ENCODE peak calls at places on chromosomes 1 and 21, in four cellular contexts. D is mesothelial cell of epicardium, P is bronchial epithelial cell, I is H1. Y is an unnamed sample.

GRCh38 chr1:207822602-207823451 is 71.0 kb downstream of the CD46 start:
- DNase-seq in I (no peak), D (no peak), P (no peak), Y (peak)

GRCh38 chr1:53468374-53468773 is 9.2 kb downstream of the DMRTB1 start:
- DNase-seq in I (no peak), D (no peak), P (no peak), Y (no peak)

GRCh38 chr21:44425307-44425894 is 29.9 kb upstream of the LRRC3 start:
- DNase-seq in D (peak), I (no peak), P (no peak), Y (no peak)

GRCh38 chr1:72526926-72527325 is 244.6 kb upstream of the NEGR1 start:
- DNase-seq in P (peak), I (no peak), D (no peak), Y (no peak)

GRCh38 chr1:22884806-22885559 is 87.7 kb downstream of the LACTBL1 start:
- DNase-seq in I (no peak), P (no peak), D (no peak), Y (no peak)

GRCh38 chr21:15692711-15693110 is 37.1 kb upstream of the USP25 start:
- DNase-seq in D (no peak), I (no peak), P (no peak), Y (no peak)

GRCh38 chr1:77489910-77490309 is 192.5 kb downstream of the ZZZ3 start:
- DNase-seq in D (no peak), P (no peak), I (no peak), Y (no peak)

GRCh38 chr1:25040122-25040685 is 110.1 kb upstream of the RUNX3 start:
- DNase-seq in P (no peak), I (no peak), D (no peak), Y (no peak)

GRCh38 chr1:91500756-91501526 is at the start of gene CDC7:
- DNase-seq in I (peak), P (peak), D (peak), Y (peak)

GRCh38 chr1:1162597-1163537 is 10.8 kb upstream of the TTLL10 start:
- DNase-seq in D (no peak), I (no peak), P (peak), Y (peak)

GRCh38 chr1:193448682-193449461 is 262.5 kb upstream of the B3GALT2 start:
- DNase-seq in I (no peak), D (no peak), P (no peak), Y (no peak)

GRCh38 chr1:206975313-206975712 is 5.1 kb upstream of the FCAMR start:
- DNase-seq in D (no peak), P (peak), I (no peak), Y (no peak)

GRCh38 chr1:151553659-151554058 is 13.6 kb downstream of the TUFT1 start:
- DNase-seq in P (no peak), I (no peak), D (no peak), Y (no peak)

GRCh38 chr1:52602328-52603300 is at the start of gene GPX7:
- DNase-seq in I (no peak), D (peak), P (no peak), Y (peak)

GRCh38 chr1:162541619-162542141 is 19.8 kb upstream of the UAP1 start:
- DNase-seq in P (peak), D (no peak), I (no peak), Y (peak)

GRCh38 chr1:174726167-174726879 is 273.4 kb upstream of the CACYBP start:
- DNase-seq in D (no peak), I (no peak), P (peak), Y (peak)

GRCh38 chr1:33088119-33088906 is 7.4 kb downstream of the AZIN2 start:
- DNase-seq in P (peak), I (no peak), D (no peak), Y (peak)

GRCh38 chr1:70922196-70922595 is 125.4 kb downstream of the PTGER3 start:
- DNase-seq in P (no peak), I (no peak), D (no peak), Y (no peak)

GRCh38 chr1:222454196-222454595 is 93.7 kb downstream of the HHIPL2 start:
- DNase-seq in I (no peak), D (no peak), P (no peak), Y (no peak)

GRCh38 chr1:212858461-212859265 is 588 bp downstream of the FLVCR1 start:
- DNase-seq in P (peak), I (no peak), D (no peak), Y (peak)

GRCh38 chr1:73998348-73998959 is 199.5 kb downstream of the LRRIQ3 start:
- DNase-seq in D (no peak), I (no peak), P (peak), Y (peak)

DNA sequence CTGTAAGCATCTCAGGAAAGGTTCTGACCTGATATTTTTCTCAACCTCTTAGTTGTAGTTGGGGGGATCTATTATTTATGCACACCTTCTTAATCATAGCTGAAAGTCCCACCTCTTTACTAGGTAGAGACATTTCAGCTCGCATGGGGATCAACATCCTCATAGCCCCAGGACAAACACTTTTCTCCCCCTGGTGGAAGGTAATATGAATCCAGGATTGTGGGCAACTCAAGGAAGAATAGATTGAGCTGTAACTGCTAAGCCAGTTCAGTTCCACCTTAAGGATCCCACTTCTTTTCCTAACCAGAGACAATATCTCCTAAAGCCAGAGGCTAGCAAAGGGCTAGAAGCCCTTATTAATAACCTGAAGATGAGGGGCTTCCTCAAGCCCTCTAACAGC is 25.4 kb upstream of the SMYD3 start:
- DNase-seq in D (no peak), I (no peak), P (no peak), Y (no peak)
- TF ChIP-seq CTCF in D (no peak), I (peak), P (no peak), Y (no peak)

GRCh38 chr1:64499966-64500365 is 30.0 kb downstream of the CACHD1 start:
- DNase-seq in P (peak), D (no peak), I (no peak), Y (peak)
- TF ChIP-seq CTCF in P (no peak), D (no peak), I (peak), Y (no peak)

GRCh38 chr1:117676615-117677130 is 70.8 kb downstream of the TENT5C start:
- DNase-seq in D (no peak), P (no peak), I (no peak), Y (no peak)

GRCh38 chr1:117673405-117673804 is 67.6 kb downstream of the TENT5C start:
- DNase-seq in I (no peak), D (no peak), P (peak), Y (peak)

GRCh38 chr1:117672756-117673155 is 66.9 kb downstream of the TENT5C start:
- DNase-seq in I (no peak), D (no peak), P (no peak), Y (no peak)

GRCh38 chr1:117675907-117676430 is 70.1 kb downstream of the TENT5C start:
- DNase-seq in I (no peak), D (no peak), P (no peak), Y (no peak)

DNA sequence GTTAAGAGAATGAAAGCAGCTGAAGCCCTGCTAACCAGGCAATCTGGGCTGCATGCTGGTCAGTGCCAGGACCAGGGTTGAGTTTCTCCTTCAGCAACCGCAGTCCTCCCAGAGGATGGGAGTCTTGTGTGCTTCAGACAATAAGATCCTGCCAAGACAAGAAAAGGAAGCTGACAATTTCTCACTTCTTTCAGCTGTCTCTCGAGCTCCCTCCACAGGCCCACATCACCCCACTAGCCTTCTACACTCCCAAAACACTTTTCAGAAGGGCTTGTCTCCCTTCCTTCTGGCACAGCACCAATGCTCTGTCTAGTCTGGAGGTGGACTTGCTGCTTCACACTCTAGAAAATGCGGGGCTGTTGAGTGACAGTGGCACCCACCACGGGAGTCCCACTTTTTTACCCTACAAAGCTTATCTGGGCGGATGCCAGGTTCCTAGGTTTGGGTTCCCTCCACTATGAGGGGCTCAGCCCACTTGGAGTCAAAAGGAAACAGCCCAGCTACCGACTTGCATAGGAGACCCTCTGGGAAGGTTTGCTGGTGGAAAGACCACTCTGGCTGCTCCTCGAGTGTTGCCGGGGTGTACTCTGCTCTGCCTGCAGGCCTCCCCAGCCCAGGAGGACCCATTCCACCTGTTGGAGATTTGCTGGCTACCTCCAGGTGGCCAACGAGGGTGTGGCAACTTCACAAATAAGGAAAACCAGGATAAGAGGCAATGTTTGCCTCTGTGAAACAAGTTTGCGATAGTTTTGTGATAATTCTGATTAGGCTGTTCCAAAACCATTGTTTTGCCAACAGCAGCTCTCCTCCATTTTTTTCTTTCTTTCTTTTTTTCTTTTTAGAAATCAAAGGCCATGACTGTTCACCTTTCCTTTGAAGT is 68.9 kb downstream of the TENT5C start:
- DNase-seq in P (peak), I (no peak), D (no peak), Y (peak)
- TF ChIP-seq CTCF in P (peak), I (peak), D (no peak), Y (peak)

DNA sequence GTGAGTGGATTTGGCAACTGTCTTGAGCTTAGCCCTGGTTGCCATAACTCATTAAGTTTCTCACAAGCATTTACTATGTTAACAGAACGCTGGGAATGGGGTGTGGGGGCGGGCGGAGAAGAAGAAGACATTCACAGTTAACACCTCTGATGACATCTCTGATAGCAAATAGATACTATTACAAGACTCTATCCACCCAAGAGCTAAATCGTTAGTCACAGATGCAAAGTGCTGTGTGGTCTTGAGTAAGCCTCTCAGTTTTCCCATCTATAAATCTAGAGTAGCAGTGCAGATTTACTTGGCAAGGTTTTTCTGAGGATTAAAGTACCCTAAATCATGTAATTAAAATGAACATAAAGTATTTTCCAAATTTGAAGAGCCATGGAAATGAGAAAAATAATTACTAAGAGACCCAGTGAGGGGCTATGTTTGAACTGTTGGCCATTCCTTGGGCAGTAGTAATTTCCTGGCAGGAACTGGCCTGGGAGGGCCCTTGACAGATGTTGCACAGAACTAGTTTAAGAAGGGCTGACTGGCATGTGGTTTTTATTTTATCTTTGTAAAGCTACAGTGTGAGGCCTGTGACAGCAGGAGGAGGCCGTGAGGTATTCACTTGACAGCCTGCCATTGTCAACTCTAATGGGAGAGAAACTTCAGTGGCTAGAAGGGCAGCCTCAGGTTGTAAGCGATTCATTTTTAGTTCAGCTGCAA is 58.7 kb upstream of the APOBEC4 start:
- DNase-seq in I (no peak), D (no peak), P (no peak), Y (no peak)
- TF ChIP-seq CTCF in I (no peak), D (no peak), P (no peak), Y (no peak)

Y was measured in epithelial cell of esophagus.